ENCODE peak calls at places on chromosome X, in seven cellular contexts. I, S, N, C, P, X and Y are unnamed samples.

GRCh38 chrX:23752740-23753435 is 9.8 kb upstream of the ACOT9 start:
- DNase-seq in I (no peak), S (no peak), N (no peak), C (no peak), P (no peak), X (no peak), Y (no peak)

GRCh38 chrX:9873952-9874351 is 87.7 kb downstream of the SHROOM2 start:
- DNase-seq in I (no peak), S (no peak), N (peak; percentile 25), C (no peak), P (no peak), X (peak; percentile 27), Y (no peak)

GRCh38 chrX:153740631-153741222 is 16.1 kb downstream of the ABCD1 start:
- DNase-seq in I (no peak), S (no peak), N (no peak), C (no peak), P (no peak), X (no peak), Y (no peak)

GRCh38 chrX:101682723-101683122 is 23.1 kb upstream of the ARMCX2 start:
- DNase-seq in I (no peak), S (no peak), N (no peak), C (no peak), P (no peak), X (no peak), Y (no peak)

GRCh38 chrX:1883772-1884171 is 268.9 kb downstream of the ASMT start:
- DNase-seq in I (no peak), S (no peak), N (no peak), C (no peak), P (no peak), X (no peak), Y (no peak)

GRCh38 chrX:82742351-82742750 is 765.7 kb upstream of the POU3F4 start:
- DNase-seq in I (no peak), S (no peak), N (no peak), C (no peak), P (no peak), X (no peak), Y (no peak)

GRCh38 chrX:56994375-56995270 is 718 bp downstream of the SPIN3 start:
- DNase-seq in I (no peak), S (no peak), N (peak; percentile 3), C (no peak), P (peak; percentile 12), X (no peak), Y (no peak)

GRCh38 chrX:10022273-10022541 is 55.0 kb downstream of the CLDN34 start:
- DNase-seq in I (no peak), S (no peak), N (no peak), C (no peak), P (no peak), X (no peak), Y (no peak)

GRCh38 chrX:70044541-70045245 is 5.0 kb downstream of the AWAT2 start:
- DNase-seq in I (no peak), S (no peak), N (no peak), C (no peak), P (no peak), X (no peak), Y (no peak)

GRCh38 chrX:70038951-70039350 is 10.8 kb downstream of the AWAT2 start:
- DNase-seq in I (peak; percentile 32), S (no peak), N (no peak), C (no peak), P (no peak), X (no peak), Y (no peak)

GRCh38 chrX:48508400-48509244 is at the start of gene PORCN:
- DNase-seq in I (peak; percentile 2), S (peak; percentile 11), N (peak; percentile 94), C (peak; percentile 52), P (peak; percentile 87), X (peak; percentile 73), Y (peak; percentile 69)

GRCh38 chrX:153875391-153876111 is 10.4 kb downstream of the L1CAM start:
- DNase-seq in I (no peak), S (no peak), N (peak; percentile 83), C (peak; percentile 65), P (peak; percentile 60), X (peak; percentile 49), Y (peak; percentile 47)

GRCh38 chrX:66200855-66201795 is 37.1 kb downstream of the HEPH start:
- DNase-seq in I (no peak), S (no peak), N (no peak), C (no peak), P (no peak), X (no peak), Y (no peak)

GRCh38 chrX:40863671-40864070 is 128.3 kb upstream of the MED14 start:
- DNase-seq in I (no peak), S (no peak), N (no peak), C (no peak), P (no peak), X (no peak), Y (no peak)

GRCh38 chrX:140701480-140701879 is 8.1 kb upstream of the LINC00632 start:
- DNase-seq in I (no peak), S (peak; percentile 28), N (no peak), C (no peak), P (no peak), X (no peak), Y (no peak)

GRCh38 chrX:87063622-87064021 is 454.0 kb upstream of the KLHL4 start:
- DNase-seq in I (no peak), S (no peak), N (no peak), C (no peak), P (no peak), X (no peak), Y (no peak)

GRCh38 chrX:103431316-103431715 is 55.0 kb downstream of the BEX3 start:
- DNase-seq in I (no peak), S (no peak), N (no peak), C (no peak), P (no peak), X (no peak), Y (no peak)

GRCh38 chrX:12997898-12998687 is 23.2 kb downstream of the TMSB4X start:
- DNase-seq in I (no peak), S (no peak), N (no peak), C (no peak), P (no peak), X (no peak), Y (no peak)

GRCh38 chrX:47297874-47298273 is 65.1 kb downstream of the USP11 start:
- DNase-seq in I (no peak), S (no peak), N (no peak), C (no peak), P (no peak), X (no peak), Y (no peak)

GRCh38 chrX:3638280-3638873 is 75.1 kb downstream of the PRKX start:
- DNase-seq in I (no peak), S (peak; percentile 18), N (peak; percentile 52), C (peak; percentile 53), P (peak; percentile 17), X (no peak), Y (peak; percentile 10)